ENCODE peak calls at places on chromosomes 13 and 19, in five cellular contexts. One of them, this sample, is unnamed.

GRCh38 chr19:426725-427445 is 17.9 kb upstream of the C2CD4C start:
- DNase-seq in GM23338: peak
- DNase-seq in WTC11: no peak
- DNase-seq in stimulated activated CD4-positive, alpha-beta T cell treated with anti-CD3 and anti-CD28 coated beads, Interleukin-12 subunit alpha, Interleukin-12 subunit beta, amount 100 ng/mL, for 4 hours: no peak
- DNase-seq in T-helper 2 cell: no peak
- DNase-seq in this sample: no peak

GRCh38 chr13:103156346-103156998 is 90.3 kb upstream of the SLC10A2 start:
- DNase-seq in stimulated activated CD4-positive, alpha-beta T cell treated with anti-CD3 and anti-CD28 coated beads, Interleukin-12 subunit alpha, Interleukin-12 subunit beta, amount 100 ng/mL, for 4 hours: no peak
- DNase-seq in GM23338: no peak
- DNase-seq in WTC11: no peak
- DNase-seq in T-helper 2 cell: no peak
- DNase-seq in this sample: no peak

GRCh38 chr13:27269114-27269665 is 1.4 kb upstream of the RASL11A start:
- DNase-seq in GM23338: no peak
- DNase-seq in T-helper 2 cell: no peak
- DNase-seq in stimulated activated CD4-positive, alpha-beta T cell treated with anti-CD3 and anti-CD28 coated beads, Interleukin-12 subunit alpha, Interleukin-12 subunit beta, amount 100 ng/mL, for 4 hours: no peak
- DNase-seq in WTC11: no peak
- DNase-seq in this sample: no peak

GRCh38 chr19:49106648-49107135 is 7.5 kb upstream of the LIN7B start:
- DNase-seq in WTC11: peak
- DNase-seq in stimulated activated CD4-positive, alpha-beta T cell treated with anti-CD3 and anti-CD28 coated beads, Interleukin-12 subunit alpha, Interleukin-12 subunit beta, amount 100 ng/mL, for 4 hours: peak
- DNase-seq in T-helper 2 cell: peak
- DNase-seq in GM23338: peak
- DNase-seq in this sample: peak

GRCh38 chr13:44972956-44973581 is 16.2 kb downstream of the NUFIP1 start:
- DNase-seq in T-helper 2 cell: no peak
- DNase-seq in GM23338: peak
- DNase-seq in WTC11: no peak
- DNase-seq in stimulated activated CD4-positive, alpha-beta T cell treated with anti-CD3 and anti-CD28 coated beads, Interleukin-12 subunit alpha, Interleukin-12 subunit beta, amount 100 ng/mL, for 4 hours: no peak
- DNase-seq in this sample: peak

GRCh38 chr19:12112238-12112637 is 27.9 kb downstream of the ZNF20 start:
- DNase-seq in T-helper 2 cell: no peak
- DNase-seq in GM23338: peak
- DNase-seq in WTC11: no peak
- DNase-seq in stimulated activated CD4-positive, alpha-beta T cell treated with anti-CD3 and anti-CD28 coated beads, Interleukin-12 subunit alpha, Interleukin-12 subunit beta, amount 100 ng/mL, for 4 hours: no peak
- DNase-seq in this sample: no peak

GRCh38 chr13:89568276-89568675 is 1779.2 kb upstream of the MIR17HG start:
- DNase-seq in stimulated activated CD4-positive, alpha-beta T cell treated with anti-CD3 and anti-CD28 coated beads, Interleukin-12 subunit alpha, Interleukin-12 subunit beta, amount 100 ng/mL, for 4 hours: no peak
- DNase-seq in WTC11: no peak
- DNase-seq in GM23338: no peak
- DNase-seq in T-helper 2 cell: no peak
- DNase-seq in this sample: no peak

GRCh38 chr19:15587663-15588062 is 27.4 kb upstream of the CYP4F8 start:
- DNase-seq in GM23338: no peak
- DNase-seq in T-helper 2 cell: no peak
- DNase-seq in stimulated activated CD4-positive, alpha-beta T cell treated with anti-CD3 and anti-CD28 coated beads, Interleukin-12 subunit alpha, Interleukin-12 subunit beta, amount 100 ng/mL, for 4 hours: no peak
- DNase-seq in WTC11: no peak
- DNase-seq in this sample: no peak

GRCh38 chr19:55173717-55174409 is 6.2 kb downstream of the SYT5 start:
- DNase-seq in stimulated activated CD4-positive, alpha-beta T cell treated with anti-CD3 and anti-CD28 coated beads, Interleukin-12 subunit alpha, Interleukin-12 subunit beta, amount 100 ng/mL, for 4 hours: peak
- DNase-seq in WTC11: peak
- DNase-seq in GM23338: peak
- DNase-seq in T-helper 2 cell: no peak
- DNase-seq in this sample: peak

GRCh38 chr13:79307866-79308298 is 98.2 kb downstream of the RBM26 start:
- DNase-seq in GM23338: peak
- DNase-seq in stimulated activated CD4-positive, alpha-beta T cell treated with anti-CD3 and anti-CD28 coated beads, Interleukin-12 subunit alpha, Interleukin-12 subunit beta, amount 100 ng/mL, for 4 hours: no peak
- DNase-seq in T-helper 2 cell: no peak
- DNase-seq in WTC11: no peak
- DNase-seq in this sample: no peak

GRCh38 chr19:32397736-32398135 is 7.8 kb upstream of the DPY19L3 start:
- DNase-seq in T-helper 2 cell: no peak
- DNase-seq in WTC11: no peak
- DNase-seq in GM23338: no peak
- DNase-seq in stimulated activated CD4-positive, alpha-beta T cell treated with anti-CD3 and anti-CD28 coated beads, Interleukin-12 subunit alpha, Interleukin-12 subunit beta, amount 100 ng/mL, for 4 hours: no peak
- DNase-seq in this sample: no peak

GRCh38 chr13:44252938-44253337 is 120.7 kb upstream of the SERP2 start:
- DNase-seq in stimulated activated CD4-positive, alpha-beta T cell treated with anti-CD3 and anti-CD28 coated beads, Interleukin-12 subunit alpha, Interleukin-12 subunit beta, amount 100 ng/mL, for 4 hours: no peak
- DNase-seq in GM23338: no peak
- DNase-seq in T-helper 2 cell: no peak
- DNase-seq in WTC11: no peak
- DNase-seq in this sample: no peak

GRCh38 chr13:112877976-112878955 is 90.7 kb upstream of the MCF2L start:
- DNase-seq in WTC11: no peak
- DNase-seq in T-helper 2 cell: no peak
- DNase-seq in stimulated activated CD4-positive, alpha-beta T cell treated with anti-CD3 and anti-CD28 coated beads, Interleukin-12 subunit alpha, Interleukin-12 subunit beta, amount 100 ng/mL, for 4 hours: no peak
- DNase-seq in GM23338: no peak
- DNase-seq in this sample: no peak

GRCh38 chr13:23447927-23448326 is 14.4 kb upstream of the SACS start:
- DNase-seq in GM23338: no peak
- DNase-seq in stimulated activated CD4-positive, alpha-beta T cell treated with anti-CD3 and anti-CD28 coated beads, Interleukin-12 subunit alpha, Interleukin-12 subunit beta, amount 100 ng/mL, for 4 hours: no peak
- DNase-seq in WTC11: no peak
- DNase-seq in T-helper 2 cell: no peak
- DNase-seq in this sample: no peak

GRCh38 chr13:42129033-42129432 is 80.6 kb downstream of the DGKH start:
- DNase-seq in WTC11: no peak
- DNase-seq in GM23338: peak
- DNase-seq in stimulated activated CD4-positive, alpha-beta T cell treated with anti-CD3 and anti-CD28 coated beads, Interleukin-12 subunit alpha, Interleukin-12 subunit beta, amount 100 ng/mL, for 4 hours: no peak
- DNase-seq in T-helper 2 cell: no peak
- DNase-seq in this sample: no peak

GRCh38 chr13:23268441-23268840 is 87.7 kb downstream of the SGCG start:
- DNase-seq in stimulated activated CD4-positive, alpha-beta T cell treated with anti-CD3 and anti-CD28 coated beads, Interleukin-12 subunit alpha, Interleukin-12 subunit beta, amount 100 ng/mL, for 4 hours: peak
- DNase-seq in WTC11: no peak
- DNase-seq in GM23338: no peak
- DNase-seq in T-helper 2 cell: no peak
- DNase-seq in this sample: no peak

GRCh38 chr19:3061214-3062161 is 807 bp downstream of the TLE5 start:
- DNase-seq in stimulated activated CD4-positive, alpha-beta T cell treated with anti-CD3 and anti-CD28 coated beads, Interleukin-12 subunit alpha, Interleukin-12 subunit beta, amount 100 ng/mL, for 4 hours: peak
- DNase-seq in GM23338: no peak
- DNase-seq in WTC11: no peak
- DNase-seq in T-helper 2 cell: peak
- DNase-seq in this sample: peak

GRCh38 chr19:48780684-48781391 is 25.5 kb downstream of the FGF21 start:
- DNase-seq in GM23338: no peak
- DNase-seq in T-helper 2 cell: no peak
- DNase-seq in stimulated activated CD4-positive, alpha-beta T cell treated with anti-CD3 and anti-CD28 coated beads, Interleukin-12 subunit alpha, Interleukin-12 subunit beta, amount 100 ng/mL, for 4 hours: no peak
- DNase-seq in WTC11: no peak
- DNase-seq in this sample: no peak

GRCh38 chr13:35888327-35888940 is 242.7 kb downstream of the DCLK1 start:
- DNase-seq in stimulated activated CD4-positive, alpha-beta T cell treated with anti-CD3 and anti-CD28 coated beads, Interleukin-12 subunit alpha, Interleukin-12 subunit beta, amount 100 ng/mL, for 4 hours: no peak
- DNase-seq in GM23338: no peak
- DNase-seq in WTC11: no peak
- DNase-seq in T-helper 2 cell: no peak
- DNase-seq in this sample: no peak

GRCh38 chr19:7480222-7480974 is 8.4 kb downstream of the PEX11G start:
- DNase-seq in T-helper 2 cell: no peak
- DNase-seq in WTC11: no peak
- DNase-seq in GM23338: no peak
- DNase-seq in stimulated activated CD4-positive, alpha-beta T cell treated with anti-CD3 and anti-CD28 coated beads, Interleukin-12 subunit alpha, Interleukin-12 subunit beta, amount 100 ng/mL, for 4 hours: no peak
- DNase-seq in this sample: peak

GRCh38 chr13:40495620-40496001 is 170.8 kb downstream of the FOXO1 start:
- DNase-seq in WTC11: no peak
- DNase-seq in T-helper 2 cell: no peak
- DNase-seq in GM23338: no peak
- DNase-seq in stimulated activated CD4-positive, alpha-beta T cell treated with anti-CD3 and anti-CD28 coated beads, Interleukin-12 subunit alpha, Interleukin-12 subunit beta, amount 100 ng/mL, for 4 hours: no peak
- DNase-seq in this sample: no peak

GRCh38 chr13:62643007-62643483 is 1227.4 kb upstream of the PCDH20 start:
- DNase-seq in stimulated activated CD4-positive, alpha-beta T cell treated with anti-CD3 and anti-CD28 coated beads, Interleukin-12 subunit alpha, Interleukin-12 subunit beta, amount 100 ng/mL, for 4 hours: no peak
- DNase-seq in GM23338: no peak
- DNase-seq in T-helper 2 cell: no peak
- DNase-seq in WTC11: no peak
- DNase-seq in this sample: no peak

GRCh38 chr13:67119481-67119883 is 110.7 kb downstream of the PCDH9 start:
- DNase-seq in WTC11: no peak
- DNase-seq in GM23338: no peak
- DNase-seq in T-helper 2 cell: no peak
- DNase-seq in stimulated activated CD4-positive, alpha-beta T cell treated with anti-CD3 and anti-CD28 coated beads, Interleukin-12 subunit alpha, Interleukin-12 subunit beta, amount 100 ng/mL, for 4 hours: no peak
- DNase-seq in this sample: no peak

GRCh38 chr19:6699935-6700334 is 20.5 kb downstream of the C3 start:
- DNase-seq in T-helper 2 cell: no peak
- DNase-seq in stimulated activated CD4-positive, alpha-beta T cell treated with anti-CD3 and anti-CD28 coated beads, Interleukin-12 subunit alpha, Interleukin-12 subunit beta, amount 100 ng/mL, for 4 hours: no peak
- DNase-seq in GM23338: no peak
- DNase-seq in WTC11: no peak
- DNase-seq in this sample: no peak

GRCh38 chr19:15633122-15633521 is 7.6 kb upstream of the CYP4F3 start:
- DNase-seq in WTC11: no peak
- DNase-seq in T-helper 2 cell: no peak
- DNase-seq in GM23338: no peak
- DNase-seq in stimulated activated CD4-positive, alpha-beta T cell treated with anti-CD3 and anti-CD28 coated beads, Interleukin-12 subunit alpha, Interleukin-12 subunit beta, amount 100 ng/mL, for 4 hours: no peak
- DNase-seq in this sample: no peak

GRCh38 chr19:7904074-7905020 is 670 bp downstream of the MAP2K7 start:
- DNase-seq in T-helper 2 cell: no peak
- DNase-seq in GM23338: peak
- DNase-seq in WTC11: no peak
- DNase-seq in stimulated activated CD4-positive, alpha-beta T cell treated with anti-CD3 and anti-CD28 coated beads, Interleukin-12 subunit alpha, Interleukin-12 subunit beta, amount 100 ng/mL, for 4 hours: no peak
- DNase-seq in this sample: peak

GRCh38 chr13:61406275-61406674 is 9.4 kb downstream of the PCDH20 start:
- DNase-seq in WTC11: no peak
- DNase-seq in GM23338: no peak
- DNase-seq in T-helper 2 cell: no peak
- DNase-seq in stimulated activated CD4-positive, alpha-beta T cell treated with anti-CD3 and anti-CD28 coated beads, Interleukin-12 subunit alpha, Interleukin-12 subunit beta, amount 100 ng/mL, for 4 hours: no peak
- DNase-seq in this sample: no peak

This sample was measured in iPS-NIHi11.